ENCODE peak calls at places on chromosomes 1 and 21, in four cellular contexts. Y is endothelial cell, M is H9, U is GM20000. T is an unnamed sample.

GRCh38 chr1:17624540-17625256 is 85.2 kb downstream of the ARHGEF10L start:
- DNase-seq in Y (no peak), M (no peak), U (no peak), T (no peak)

GRCh38 chr1:245512181-245512888 is 357.6 kb downstream of the KIF26B start:
- DNase-seq in Y (no peak), M (no peak), U (no peak), T (no peak)

GRCh38 chr1:186183219-186183618 is 191.8 kb downstream of the TPR start:
- DNase-seq in Y (no peak), M (no peak), U (no peak), T (no peak)

GRCh38 chr1:156752843-156753486 is 1.5 kb upstream of the HDGF start:
- DNase-seq in Y (no peak), M (no peak), U (no peak), T (no peak)

GRCh38 chr1:34681481-34682451 is 73.1 kb upstream of the GJB5 start:
- DNase-seq in Y (peak; percentile 75), M (peak; percentile 86), U (peak; percentile 64), T (peak; percentile 89)

GRCh38 chr1:47444578-47445465 is 7.0 kb downstream of the FOXD2 start:
- DNase-seq in Y (peak; percentile 52), M (peak; percentile 62), U (peak; percentile 25), T (peak; percentile 55)

GRCh38 chr1:231940721-231941120 is 314.1 kb downstream of the DISC1 start:
- DNase-seq in Y (no peak), M (no peak), U (no peak), T (no peak)

GRCh38 chr1:67429011-67429527 is 1.1 kb downstream of the SERBP1 start:
- DNase-seq in Y (no peak), M (no peak), U (peak; percentile 16), T (no peak)

GRCh38 chr21:37751268-37751975 is 164.8 kb downstream of the KCNJ6 start:
- DNase-seq in Y (no peak), M (no peak), U (no peak), T (no peak)

GRCh38 chr1:38344705-38345104 is 298.1 kb upstream of the POU3F1 start:
- DNase-seq in Y (no peak), M (no peak), U (no peak), T (no peak)

GRCh38 chr1:237482777-237483176 is 407.9 kb downstream of the ZP4 start:
- DNase-seq in Y (no peak), M (no peak), U (no peak), T (no peak)

GRCh38 chr21:46061063-46061462 is 36.8 kb upstream of the COL6A2 start:
- DNase-seq in Y (no peak), M (no peak), U (no peak), T (no peak)

GRCh38 chr1:190540366-190540765 is 62.7 kb upstream of the BRINP3 start:
- DNase-seq in Y (no peak), M (no peak), U (no peak), T (no peak)

GRCh38 chr1:147515046-147515869 is 26.0 kb upstream of the BCL9 start:
- DNase-seq in Y (peak; percentile 12), M (peak; percentile 46), U (no peak), T (no peak)

GRCh38 chr1:216778763-216779162 is 55.5 kb upstream of the ESRRG start:
- DNase-seq in Y (no peak), M (no peak), U (no peak), T (no peak)

GRCh38 chr1:39829791-39830533 is 41.3 kb upstream of the BMP8B start:
- DNase-seq in Y (no peak), M (no peak), U (no peak), T (no peak)

GRCh38 chr1:36534711-36535412 is 52.1 kb upstream of the CSF3R start:
- DNase-seq in Y (no peak), M (peak; percentile 14), U (no peak), T (no peak)

GRCh38 chr1:23951646-23952095 is 8.0 kb upstream of the PNRC2 start:
- DNase-seq in Y (no peak), M (no peak), U (no peak), T (no peak)

GRCh38 chr21:46207920-46208571 is 20.5 kb downstream of the LSS start:
- DNase-seq in Y (no peak), M (no peak), U (no peak), T (peak; percentile 9)

GRCh38 chr1:40519517-40519916 is 10.9 kb downstream of the EXO5 start:
- DNase-seq in Y (no peak), M (no peak), U (no peak), T (no peak)

GRCh38 chr1:153790996-153791855 is 16.0 kb downstream of the SLC27A3 start:
- DNase-seq in Y (no peak), M (no peak), U (peak; percentile 87), T (no peak)

GRCh38 chr1:93679546-93679945 is 2.1 kb downstream of the BCAR3 start:
- DNase-seq in Y (no peak), M (no peak), U (no peak), T (no peak)

GRCh38 chr1:226121587-226122400 is 59.3 kb downstream of the H3-3A start:
- DNase-seq in Y (peak; percentile 79), M (peak; percentile 92), U (peak; percentile 95), T (peak; percentile 89)

GRCh38 chr1:181142096-181143043 is 53.9 kb downstream of the IER5 start:
- DNase-seq in Y (peak; percentile 94), M (peak; percentile 91), U (peak; percentile 79), T (peak; percentile 94)

GRCh38 chr1:88851303-88852063 is 39.9 kb downstream of the GTF2B start:
- DNase-seq in Y (no peak), M (no peak), U (no peak), T (no peak)

GRCh38 chr1:231800071-231800470 is 173.5 kb downstream of the DISC1 start:
- DNase-seq in Y (no peak), M (no peak), U (no peak), T (no peak)

GRCh38 chr1:202276920-202277319 is 64.8 kb downstream of the UBE2T start:
- DNase-seq in Y (no peak), M (no peak), U (no peak), T (no peak)

GRCh38 chr1:190474587-190475305 is 2.9 kb downstream of the BRINP3 start:
- DNase-seq in Y (peak; percentile 26), M (peak; percentile 51), U (no peak), T (no peak)